ENCODE peak calls at places on chromosomes 7 and 10, in eight cellular contexts. Y is GOT3; F is endothelial cell; I is amniotic stem cell; V is activated CD4-positive, CD25-positive, alpha-beta regulatory T cell treated with anti-CD3 and anti-CD28 coated beads, Interleukin-2, amount 50 U/mL, for 16 hours; L is midbrain; H is stimulated activated CD4-positive, alpha-beta T cell treated with anti-CD3 and anti-CD28 coated beads, Interleukin-12 subunit alpha, Interleukin-12 subunit beta, amount 100 ng/mL, for 4 hours; D is COR-L47. M is an unnamed sample.

GRCh38 chr10:101601541-101601940 is 13.4 kb downstream of the DPCD start:
- DNase-seq in H (no peak), F (no peak), D (no peak), L (no peak), Y (no peak), V (no peak), I (no peak), M (no peak)

GRCh38 chr10:9824546-9825164 is 1193.0 kb upstream of the CELF2 start:
- DNase-seq in Y (no peak), F (no peak), D (no peak), L (no peak), V (no peak), H (no peak), I (no peak), M (no peak)

GRCh38 chr10:128625926-128626325 is 499.7 kb upstream of the MKI67 start:
- DNase-seq in F (no peak), I (no peak), H (no peak), Y (no peak), L (no peak), V (no peak), D (no peak), M (no peak)

GRCh38 chr7:150716368-150716767 is at the start of gene GIMAP1:
- DNase-seq in H (peak), I (no peak), L (no peak), F (no peak), Y (no peak), D (no peak), V (no peak), M (no peak)

GRCh38 chr10:110437761-110438341 is 59.9 kb upstream of the DUSP5 start:
- DNase-seq in I (no peak), Y (no peak), V (no peak), H (no peak), L (no peak), D (no peak), F (no peak), M (no peak)

GRCh38 chr7:157253850-157254249 is 83.0 kb upstream of the DNAJB6 start:
- DNase-seq in H (no peak), V (no peak), D (peak), Y (no peak), F (no peak), I (no peak), L (peak), M (no peak)

GRCh38 chr10:112907893-112908292 is 42.2 kb upstream of the TCF7L2 start:
- DNase-seq in F (no peak), Y (no peak), H (no peak), I (no peak), L (no peak), D (no peak), V (no peak), M (no peak)

GRCh38 chr10:75403144-75404022 is 1.8 kb upstream of the ZNF503 start:
- DNase-seq in L (peak), D (peak), V (no peak), H (no peak), F (peak), Y (no peak), I (peak), M (no peak)

GRCh38 chr7:8442295-8442813 is 8.9 kb downstream of the NXPH1 start:
- DNase-seq in V (no peak), D (no peak), F (no peak), L (no peak), I (no peak), H (no peak), Y (no peak), M (no peak)

GRCh38 chr7:154886591-154886990 is 116.3 kb downstream of the PAXIP1 start:
- DNase-seq in Y (no peak), V (no peak), I (no peak), D (no peak), L (no peak), F (no peak), H (no peak), M (no peak)

GRCh38 chr10:44316187-44316921 is 68.5 kb downstream of the CXCL12 start:
- DNase-seq in D (no peak), L (no peak), Y (no peak), F (no peak), H (peak), I (no peak), V (no peak), M (no peak)

GRCh38 chr7:22660293-22660692 is 66.7 kb upstream of the IL6 start:
- DNase-seq in I (no peak), H (no peak), V (no peak), D (no peak), L (no peak), Y (no peak), F (no peak), M (no peak)

GRCh38 chr10:58854811-58855210 is 321.6 kb upstream of the PHYHIPL start:
- DNase-seq in Y (no peak), I (no peak), F (no peak), D (no peak), H (no peak), V (no peak), L (no peak), M (no peak)

GRCh38 chr10:28890121-28890950 is 213.0 kb downstream of the BAMBI start:
- DNase-seq in L (no peak), Y (no peak), I (no peak), V (no peak), H (no peak), D (no peak), F (no peak), M (no peak)

GRCh38 chr7:103632972-103633371 is 187.0 kb upstream of the SLC26A5 start:
- DNase-seq in V (no peak), I (no peak), D (no peak), H (no peak), Y (no peak), F (no peak), L (no peak), M (no peak)

GRCh38 chr7:159096736-159097581 is 47.7 kb downstream of the VIPR2 start:
- DNase-seq in Y (no peak), D (no peak), H (no peak), V (no peak), I (no peak), L (no peak), F (no peak), M (no peak)

GRCh38 chr10:107544706-107545520 is 380.4 kb upstream of the SORCS1 start:
- DNase-seq in H (no peak), L (no peak), F (no peak), V (no peak), I (no peak), D (no peak), Y (no peak), M (no peak)

GRCh38 chr10:62044569-62044968 is 143.1 kb downstream of the ARID5B start:
- DNase-seq in I (no peak), L (no peak), H (no peak), Y (no peak), F (no peak), D (no peak), V (no peak), M (no peak)

GRCh38 chr10:66813122-66813521 is 112.7 kb upstream of the LRRTM3 start:
- DNase-seq in D (no peak), Y (no peak), V (no peak), I (no peak), F (no peak), H (no peak), L (no peak), M (no peak)

GRCh38 chr10:1186693-1186990 is 130.5 kb downstream of the WDR37 start:
- DNase-seq in I (no peak), L (no peak), Y (no peak), F (no peak), V (no peak), D (no peak), H (no peak), M (no peak)

GRCh38 chr10:14592566-14592965 is 182.1 kb downstream of the FAM107B start:
- DNase-seq in L (no peak), Y (no peak), I (no peak), V (no peak), D (no peak), F (no peak), H (no peak), M (no peak)

GRCh38 chr10:3468919-3469638 is 296.5 kb upstream of the PITRM1 start:
- DNase-seq in F (no peak), L (peak), Y (peak), I (peak), V (no peak), H (no peak), D (no peak), M (no peak)

GRCh38 chr7:101804642-101805401 is 12.6 kb upstream of the CUX1 start:
- DNase-seq in D (no peak), F (no peak), Y (no peak), H (no peak), I (no peak), V (no peak), L (no peak), M (no peak)